ENCODE peak calls at places on chromosomes 7 and 10, in six cellular contexts. V, E, T, H, B and N are unnamed samples.

GRCh38 chr7:158244430-158244829 is 343.2 kb downstream of the PTPRN2 start:
- DNase-seq in H (no peak), E (no peak), B (no peak), V (no peak), T (no peak), N (no peak)

GRCh38 chr7:150824379-150825177 is 24.0 kb downstream of the TMEM176A start:
- DNase-seq in H (no peak), B (no peak), V (peak; percentile 64), E (no peak), T (no peak), N (no peak)

GRCh38 chr10:131850490-131850880 is 50.3 kb upstream of the PPP2R2D start:
- DNase-seq in H (no peak), T (no peak), E (no peak), V (no peak), B (no peak), N (no peak)

GRCh38 chr7:22832422-22832821 is 9.8 kb upstream of the TOMM7 start:
- DNase-seq in E (no peak), B (no peak), H (no peak), T (no peak), V (no peak), N (no peak)

GRCh38 chr7:96685755-96686154 is 23.9 kb downstream of the SEM1 start:
- DNase-seq in H (no peak), E (no peak), T (no peak), V (no peak), B (no peak), N (no peak)

GRCh38 chr10:132269286-132270230 is 38.2 kb downstream of the STK32C start:
- DNase-seq in E (no peak), T (no peak), H (no peak), B (no peak), V (no peak), N (no peak)

GRCh38 chr10:34666008-34666700 is 148.9 kb downstream of the PARD3 start:
- DNase-seq in V (peak; percentile 83), E (no peak), H (no peak), B (peak; percentile 83), T (no peak), N (no peak)

GRCh38 chr7:152615052-152615741 is 60.7 kb downstream of the XRCC2 start:
- DNase-seq in V (no peak), E (no peak), T (no peak), H (no peak), B (no peak), N (no peak)

GRCh38 chr7:102197161-102197560 is 89.5 kb upstream of the SH2B2 start:
- DNase-seq in T (no peak), H (no peak), B (no peak), V (no peak), E (no peak), N (no peak)

GRCh38 chr7:28409716-28410627 is 2.3 kb upstream of the CREB5 start:
- DNase-seq in B (peak; percentile 29), H (no peak), E (peak; percentile 50), V (peak; percentile 84), T (no peak), N (peak; percentile 1)

GRCh38 chr10:88456730-88457129 is 126.4 kb downstream of the RNLS start:
- DNase-seq in H (no peak), T (no peak), B (no peak), V (no peak), E (no peak), N (no peak)

GRCh38 chr7:149459540-149460433 is 1.1 kb downstream of the ZNF777 start:
- DNase-seq in B (peak; percentile 19), V (no peak), E (no peak), H (no peak), T (no peak), N (peak; percentile 74)

GRCh38 chr7:108442039-108442568 is 14.1 kb downstream of the NRCAM start:
- DNase-seq in T (no peak), H (no peak), B (peak; percentile 43), V (no peak), E (no peak), N (no peak)

GRCh38 chr7:135801045-135801693 is 52.6 kb upstream of the FAM180A start:
- DNase-seq in T (no peak), H (no peak), E (no peak), B (peak; percentile 66), V (no peak), N (peak; percentile 41)

GRCh38 chr10:13528875-13529713 is at the start of gene BEND7:
- DNase-seq in B (peak; percentile 24), H (no peak), V (no peak), T (no peak), E (peak; percentile 60), N (peak; percentile 58)

GRCh38 chr10:80122746-80123145 is 9.8 kb upstream of the PLAC9 start:
- DNase-seq in H (no peak), V (no peak), T (no peak), B (no peak), E (no peak), N (no peak)

GRCh38 chr7:30726296-30727006 is 25.5 kb upstream of the INMT start:
- DNase-seq in E (no peak), H (no peak), V (no peak), B (no peak), T (no peak), N (no peak)

GRCh38 chr7:138935438-138936079 is 45.6 kb downstream of the KIAA1549 start:
- DNase-seq in T (no peak), H (no peak), V (no peak), B (peak; percentile 77), E (no peak), N (no peak)

GRCh38 chr7:156666368-156667109 is 26.0 kb downstream of the RNF32 start:
- DNase-seq in B (no peak), T (no peak), H (no peak), V (no peak), E (no peak), N (no peak)

GRCh38 chr10:60524541-60524940 is 134.9 kb upstream of the ANK3 start:
- DNase-seq in V (no peak), E (no peak), T (no peak), B (no peak), H (no peak), N (no peak)

GRCh38 chr7:49878627-49879026 is 105.2 kb downstream of the VWC2 start:
- DNase-seq in H (no peak), E (no peak), T (no peak), V (no peak), B (no peak), N (no peak)

GRCh38 chr7:13673290-13673689 is 316.2 kb downstream of the ETV1 start:
- DNase-seq in E (no peak), B (no peak), T (no peak), V (no peak), H (no peak), N (no peak)

GRCh38 chr7:78563186-78563585 is 764.6 kb downstream of the PHTF2 start:
- DNase-seq in E (no peak), B (no peak), V (no peak), T (no peak), H (no peak), N (no peak)

GRCh38 chr10:83522881-83523386 is 616.4 kb upstream of the GHITM start:
- DNase-seq in H (no peak), T (no peak), V (no peak), E (no peak), B (no peak), N (no peak)

GRCh38 chr7:138785587-138786437 is 12.0 kb upstream of the TMEM213 start:
- DNase-seq in H (no peak), B (no peak), T (no peak), E (no peak), V (no peak), N (no peak)

GRCh38 chr7:99499713-99500636 is at the start of gene ZNF394:
- DNase-seq in H (peak; percentile 70), V (peak; percentile 95), T (peak; percentile 95), E (peak; percentile 92), B (peak; percentile 89), N (peak; percentile 80)
- TF ChIP-seq POLR2A in H (peak; percentile 74), V (peak; percentile 80), T (peak; percentile 76), E (peak; percentile 73), B (peak; percentile 63), N (peak; percentile 95)

GRCh38 chr10:73591578-73591902 is 398 bp upstream of the USP54 start:
- DNase-seq in H (no peak), V (no peak), T (no peak), B (no peak), E (no peak), N (no peak)

GRCh38 chr10:73593110-73593509 is 2.0 kb upstream of the USP54 start:
- DNase-seq in T (no peak), E (no peak), B (no peak), H (no peak), V (no peak), N (no peak)

GRCh38 chr10:73591935-73592699 is 975 bp upstream of the USP54 start:
- DNase-seq in T (no peak), H (no peak), B (no peak), V (peak; percentile 71), E (peak; percentile 72), N (peak; percentile 19)

GRCh38 chr10:73589538-73590126 is 1.5 kb downstream of the USP54 start:
- DNase-seq in E (no peak), B (peak; percentile 23), T (no peak), V (no peak), H (no peak), N (no peak)

GRCh38 chr10:73590881-73591577 is at the start of gene USP54:
- DNase-seq in H (no peak), E (no peak), T (no peak), B (peak; percentile 56), V (no peak), N (no peak)
- TF ChIP-seq POLR2A in H (no peak), E (no peak), T (no peak), B (no peak), V (no peak), N (no peak)

DNA sequence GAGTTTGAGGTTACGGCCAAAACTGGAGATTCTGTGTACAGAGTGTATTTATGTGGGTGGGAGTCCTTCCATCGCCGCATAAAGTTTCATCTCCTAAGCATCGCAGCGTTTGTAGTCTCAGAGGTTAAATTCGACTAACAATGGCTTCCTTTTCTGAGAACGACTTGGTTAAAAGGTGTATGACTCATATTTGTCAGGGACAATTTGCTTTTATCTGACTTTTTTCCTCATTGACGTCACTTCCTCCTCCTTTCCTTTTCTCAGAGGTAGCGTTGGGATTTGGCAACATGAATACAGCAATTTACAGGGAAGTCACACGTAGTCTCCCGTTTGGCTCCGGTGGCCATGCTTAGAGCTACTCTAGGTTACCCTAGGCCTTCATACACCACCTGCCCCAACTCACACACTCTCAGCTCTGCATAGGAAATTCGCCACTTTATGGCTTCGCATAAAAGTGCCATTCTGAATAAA is 37.6 kb upstream of the TCF7L2 start:
- DNase-seq in T (no peak), B (peak; percentile 69), V (peak; percentile 67), E (no peak), H (no peak), N (no peak)
- TF ChIP-seq POLR2A in T (no peak), B (no peak), V (no peak), E (no peak), H (no peak), N (no peak)

GRCh38 chr7:128791121-128791967 is 424 bp upstream of the CCDC136 start:
- DNase-seq in E (peak; percentile 78), T (peak; percentile 87), H (no peak), V (peak; percentile 89), B (peak; percentile 43), N (peak; percentile 83)
- TF ChIP-seq POLR2A in E (no peak), T (no peak), H (peak; percentile 19), V (peak; percentile 21), B (no peak), N (no peak)

GRCh38 chr10:11823122-11823988 is at the start of gene PROSER2:
- DNase-seq in T (no peak), E (peak; percentile 59), H (no peak), V (no peak), B (peak; percentile 70), N (peak; percentile 66)
- TF ChIP-seq POLR2A in T (no peak), E (peak; percentile 54), H (peak; percentile 82), V (no peak), B (peak; percentile 81), N (no peak)

GRCh38 chr7:128937647-128938523 is at the start of gene IRF5:
- DNase-seq in E (peak; percentile 81), V (peak; percentile 65), H (no peak), T (peak; percentile 78), B (no peak), N (no peak)
- TF ChIP-seq POLR2A in E (peak; percentile 59), V (no peak), H (peak; percentile 30), T (no peak), B (no peak), N (no peak)